ENCODE peak calls at places on chromosomes 6 and 20, in nine cellular contexts. One of them, this sample, is unnamed.

GRCh38 chr6:45590225-45590624 is 212.5 kb upstream of the SUPT3H start:
- DNase-seq in HEK293T: no peak
- DNase-seq in H4: no peak
- DNase-seq in breast epithelium: no peak
- DNase-seq in nucleus accumbens: no peak
- DNase-seq in GF-D8: no peak
- DNase-seq in cardiac fibroblast: peak
- DNase-seq in NCI-H1417: no peak
- DNase-seq in adrenal gland: no peak
- DNase-seq in this sample: no peak

GRCh38 chr6:26602262-26602661 is 5.5 kb downstream of the ABT1 start:
- DNase-seq in NCI-H1417: no peak
- DNase-seq in breast epithelium: no peak
- DNase-seq in cardiac fibroblast: no peak
- DNase-seq in nucleus accumbens: no peak
- DNase-seq in HEK293T: no peak
- DNase-seq in GF-D8: no peak
- DNase-seq in H4: no peak
- DNase-seq in adrenal gland: no peak
- DNase-seq in this sample: no peak

GRCh38 chr6:152804150-152804549 is 53.6 kb downstream of the VIP start:
- DNase-seq in breast epithelium: no peak
- DNase-seq in cardiac fibroblast: no peak
- DNase-seq in nucleus accumbens: no peak
- DNase-seq in adrenal gland: no peak
- DNase-seq in HEK293T: no peak
- DNase-seq in NCI-H1417: no peak
- DNase-seq in GF-D8: no peak
- DNase-seq in H4: no peak
- DNase-seq in this sample: no peak

GRCh38 chr20:50561379-50562078 is 51.3 kb downstream of the PTPN1 start:
- DNase-seq in cardiac fibroblast: peak
- DNase-seq in GF-D8: no peak
- DNase-seq in breast epithelium: no peak
- DNase-seq in HEK293T: peak
- DNase-seq in adrenal gland: peak
- DNase-seq in NCI-H1417: no peak
- DNase-seq in nucleus accumbens: no peak
- DNase-seq in H4: peak
- DNase-seq in this sample: no peak

GRCh38 chr20:46828471-46828870 is 66.2 kb upstream of the EYA2 start:
- DNase-seq in HEK293T: no peak
- DNase-seq in cardiac fibroblast: peak
- DNase-seq in H4: no peak
- DNase-seq in nucleus accumbens: no peak
- DNase-seq in NCI-H1417: no peak
- DNase-seq in breast epithelium: no peak
- DNase-seq in adrenal gland: no peak
- DNase-seq in GF-D8: no peak
- DNase-seq in this sample: no peak

GRCh38 chr20:17867119-17867518 is 101.5 kb downstream of the SNX5 start:
- DNase-seq in nucleus accumbens: no peak
- DNase-seq in breast epithelium: no peak
- DNase-seq in cardiac fibroblast: no peak
- DNase-seq in H4: no peak
- DNase-seq in adrenal gland: no peak
- DNase-seq in NCI-H1417: no peak
- DNase-seq in HEK293T: no peak
- DNase-seq in GF-D8: no peak
- DNase-seq in this sample: no peak

GRCh38 chr6:152428126-152428525 is 209.0 kb downstream of the SYNE1 start:
- DNase-seq in HEK293T: no peak
- DNase-seq in NCI-H1417: no peak
- DNase-seq in adrenal gland: no peak
- DNase-seq in H4: no peak
- DNase-seq in breast epithelium: no peak
- DNase-seq in cardiac fibroblast: peak
- DNase-seq in GF-D8: no peak
- DNase-seq in nucleus accumbens: no peak
- DNase-seq in this sample: no peak

GRCh38 chr6:87826376-87826775 is 124.3 kb upstream of the AKIRIN2 start:
- DNase-seq in cardiac fibroblast: no peak
- DNase-seq in HEK293T: no peak
- DNase-seq in nucleus accumbens: no peak
- DNase-seq in H4: peak
- DNase-seq in breast epithelium: no peak
- DNase-seq in GF-D8: no peak
- DNase-seq in NCI-H1417: no peak
- DNase-seq in adrenal gland: no peak
- DNase-seq in this sample: no peak

GRCh38 chr6:18022398-18023231 is 35.2 kb upstream of the KIF13A start:
- DNase-seq in adrenal gland: no peak
- DNase-seq in nucleus accumbens: no peak
- DNase-seq in breast epithelium: no peak
- DNase-seq in cardiac fibroblast: peak
- DNase-seq in HEK293T: no peak
- DNase-seq in GF-D8: no peak
- DNase-seq in NCI-H1417: peak
- DNase-seq in H4: no peak
- DNase-seq in this sample: no peak

GRCh38 chr6:150733726-150734125 is 131.8 kb upstream of the MTHFD1L start:
- DNase-seq in NCI-H1417: no peak
- DNase-seq in cardiac fibroblast: no peak
- DNase-seq in GF-D8: no peak
- DNase-seq in H4: no peak
- DNase-seq in breast epithelium: no peak
- DNase-seq in HEK293T: no peak
- DNase-seq in adrenal gland: no peak
- DNase-seq in nucleus accumbens: no peak
- DNase-seq in this sample: no peak

GRCh38 chr20:52540489-52540888 is 348.9 kb upstream of the ZFP64 start:
- DNase-seq in nucleus accumbens: no peak
- DNase-seq in H4: no peak
- DNase-seq in adrenal gland: no peak
- DNase-seq in GF-D8: no peak
- DNase-seq in breast epithelium: no peak
- DNase-seq in cardiac fibroblast: no peak
- DNase-seq in HEK293T: no peak
- DNase-seq in NCI-H1417: no peak
- DNase-seq in this sample: no peak

GRCh38 chr20:57293998-57294397 is 27.6 kb upstream of the BMP7 start:
- DNase-seq in adrenal gland: no peak
- DNase-seq in nucleus accumbens: no peak
- DNase-seq in HEK293T: no peak
- DNase-seq in H4: no peak
- DNase-seq in breast epithelium: no peak
- DNase-seq in cardiac fibroblast: no peak
- DNase-seq in NCI-H1417: no peak
- DNase-seq in GF-D8: no peak
- DNase-seq in this sample: no peak

GRCh38 chr20:41050361-41051019 is 21.9 kb downstream of the TOP1 start:
- DNase-seq in HEK293T: no peak
- DNase-seq in H4: no peak
- DNase-seq in adrenal gland: no peak
- DNase-seq in GF-D8: no peak
- DNase-seq in NCI-H1417: no peak
- DNase-seq in breast epithelium: no peak
- DNase-seq in cardiac fibroblast: no peak
- DNase-seq in nucleus accumbens: no peak
- DNase-seq in this sample: no peak

GRCh38 chr6:163170294-163170883 is 244.1 kb upstream of the QKI start:
- DNase-seq in GF-D8: no peak
- DNase-seq in cardiac fibroblast: peak
- DNase-seq in adrenal gland: no peak
- DNase-seq in NCI-H1417: no peak
- DNase-seq in breast epithelium: no peak
- DNase-seq in nucleus accumbens: no peak
- DNase-seq in HEK293T: peak
- DNase-seq in H4: no peak
- DNase-seq in this sample: no peak

GRCh38 chr6:23040899-23041298 is 471.5 kb downstream of the HDGFL1 start:
- DNase-seq in NCI-H1417: no peak
- DNase-seq in nucleus accumbens: no peak
- DNase-seq in breast epithelium: no peak
- DNase-seq in H4: no peak
- DNase-seq in adrenal gland: no peak
- DNase-seq in cardiac fibroblast: no peak
- DNase-seq in HEK293T: no peak
- DNase-seq in GF-D8: no peak
- DNase-seq in this sample: no peak

GRCh38 chr6:41836660-41837052 is 49.2 kb downstream of the TOMM6 start:
- DNase-seq in GF-D8: no peak
- DNase-seq in HEK293T: no peak
- DNase-seq in NCI-H1417: no peak
- DNase-seq in H4: no peak
- DNase-seq in cardiac fibroblast: peak
- DNase-seq in adrenal gland: no peak
- DNase-seq in breast epithelium: no peak
- DNase-seq in nucleus accumbens: no peak
- DNase-seq in this sample: no peak

GRCh38 chr20:16518068-16518783 is 55.0 kb downstream of the KIF16B start:
- DNase-seq in GF-D8: no peak
- DNase-seq in adrenal gland: no peak
- DNase-seq in breast epithelium: no peak
- DNase-seq in nucleus accumbens: peak
- DNase-seq in H4: peak
- DNase-seq in HEK293T: peak
- DNase-seq in NCI-H1417: peak
- DNase-seq in cardiac fibroblast: peak
- DNase-seq in this sample: no peak

GRCh38 chr6:39381535-39382140 is 59.1 kb upstream of the KCNK16 start:
- DNase-seq in nucleus accumbens: no peak
- DNase-seq in adrenal gland: no peak
- DNase-seq in GF-D8: no peak
- DNase-seq in NCI-H1417: no peak
- DNase-seq in cardiac fibroblast: no peak
- DNase-seq in breast epithelium: no peak
- DNase-seq in H4: no peak
- DNase-seq in HEK293T: no peak
- DNase-seq in this sample: no peak

GRCh38 chr6:42292002-42292735 is 74.5 kb upstream of the MRPS10 start:
- DNase-seq in adrenal gland: no peak
- DNase-seq in GF-D8: no peak
- DNase-seq in breast epithelium: no peak
- DNase-seq in cardiac fibroblast: peak
- DNase-seq in NCI-H1417: no peak
- DNase-seq in nucleus accumbens: no peak
- DNase-seq in H4: no peak
- DNase-seq in HEK293T: no peak
- DNase-seq in this sample: no peak

GRCh38 chr6:163900570-163900969 is 486.1 kb downstream of the QKI start:
- DNase-seq in breast epithelium: no peak
- DNase-seq in HEK293T: no peak
- DNase-seq in adrenal gland: no peak
- DNase-seq in NCI-H1417: no peak
- DNase-seq in GF-D8: no peak
- DNase-seq in H4: no peak
- DNase-seq in cardiac fibroblast: no peak
- DNase-seq in nucleus accumbens: no peak
- DNase-seq in this sample: no peak

GRCh38 chr6:136508701-136509387 is 41.4 kb downstream of the MAP7 start:
- DNase-seq in HEK293T: no peak
- DNase-seq in H4: no peak
- DNase-seq in NCI-H1417: no peak
- DNase-seq in nucleus accumbens: no peak
- DNase-seq in breast epithelium: no peak
- DNase-seq in GF-D8: no peak
- DNase-seq in adrenal gland: no peak
- DNase-seq in cardiac fibroblast: no peak
- DNase-seq in this sample: no peak

GRCh38 chr6:170095273-170095976 is 195.5 kb downstream of the DLL1 start:
- DNase-seq in adrenal gland: peak
- DNase-seq in H4: no peak
- DNase-seq in breast epithelium: peak
- DNase-seq in GF-D8: no peak
- DNase-seq in NCI-H1417: no peak
- DNase-seq in nucleus accumbens: no peak
- DNase-seq in HEK293T: no peak
- DNase-seq in cardiac fibroblast: no peak
- DNase-seq in this sample: no peak

GRCh38 chr20:4243071-4243470 is 227.7 kb upstream of the RNF24 start:
- DNase-seq in NCI-H1417: no peak
- DNase-seq in adrenal gland: no peak
- DNase-seq in HEK293T: no peak
- DNase-seq in GF-D8: no peak
- DNase-seq in nucleus accumbens: no peak
- DNase-seq in breast epithelium: no peak
- DNase-seq in cardiac fibroblast: no peak
- DNase-seq in H4: no peak
- DNase-seq in this sample: no peak

This sample was measured in CD8-positive, alpha-beta memory T cell.